ENCODE peak calls at places on chromosomes 12 and 14, in ten cellular contexts. T is glutamatergic neuron; O is stimulated activated CD8-positive, alpha-beta memory T cell treated with anti-CD3 and anti-CD28 coated beads, Interleukin-7, amount 100 ng/mL, for 1 hour; I is CMK; Y is NCI-H345; W is Caki2; F is choroid plexus epithelial cell; H is mammary epithelial cell; V is nucleus accumbens; A is DMS 273 treated with DMSO at 0.1 percent for 48 hours. N is an unnamed sample.

GRCh38 chr12:107404981-107405380 is 280.6 kb upstream of the PWP1 start:
- DNase-seq in W (no peak), O (no peak), Y (no peak), V (no peak), F (peak), H (peak), A (peak), T (no peak), I (no peak), N (peak)

GRCh38 chr12:100199023-100199346 is 1.6 kb upstream of the ACTR6 start:
- DNase-seq in Y (no peak), W (no peak), V (no peak), O (no peak), T (no peak), H (no peak), F (no peak), A (no peak), I (no peak), N (no peak)

GRCh38 chr12:114689075-114689994 is 5.4 kb upstream of the TBX3 start:
- DNase-seq in T (no peak), W (no peak), V (no peak), Y (no peak), I (no peak), F (no peak), O (no peak), H (no peak), A (no peak), N (no peak)

GRCh38 chr14:56119221-56119967 is 1.2 kb downstream of the PELI2 start:
- DNase-seq in Y (peak), O (no peak), I (no peak), T (peak), A (peak), V (no peak), H (no peak), F (peak), W (peak), N (peak)

GRCh38 chr12:77947746-77948145 is 117.1 kb downstream of the NAV3 start:
- DNase-seq in W (no peak), Y (no peak), I (no peak), T (no peak), V (no peak), H (no peak), A (no peak), O (no peak), F (peak), N (peak)

GRCh38 chr14:55802986-55803431 is 223.0 kb downstream of the KTN1 start:
- DNase-seq in V (no peak), O (no peak), Y (no peak), A (no peak), F (peak), H (peak), W (peak), I (no peak), T (no peak), N (peak)

GRCh38 chr12:94553130-94553519 is 93.5 kb upstream of the CEP83 start:
- DNase-seq in H (peak), W (peak), A (no peak), Y (no peak), V (no peak), T (no peak), I (no peak), O (no peak), F (peak), N (peak)

GRCh38 chr14:24310387-24310665 is 386 bp downstream of the LTB4R2 start:
- DNase-seq in T (no peak), H (no peak), W (no peak), O (no peak), A (no peak), I (no peak), Y (no peak), V (no peak), F (no peak), N (no peak)

GRCh38 chr12:13941258-13942249 is 39.8 kb downstream of the GRIN2B start:
- DNase-seq in O (no peak), V (no peak), W (peak), F (peak), A (no peak), T (peak), I (no peak), H (peak), Y (peak), N (peak)

GRCh38 chr12:30202521-30203259 is 418.9 kb upstream of the TMTC1 start:
- DNase-seq in T (no peak), I (no peak), O (no peak), H (no peak), F (no peak), V (no peak), A (no peak), Y (no peak), W (no peak), N (no peak)

GRCh38 chr12:20212658-20213387 is 155.5 kb upstream of the PDE3A start:
- DNase-seq in T (peak), O (no peak), I (no peak), H (peak), Y (peak), A (peak), W (peak), V (peak), F (peak), N (peak)

GRCh38 chr12:99600388-99600787 is 47.2 kb upstream of the GARIN6 start:
- DNase-seq in I (no peak), A (no peak), T (no peak), Y (peak), O (no peak), V (no peak), F (no peak), H (no peak), W (peak), N (peak)

GRCh38 chr14:71591929-71592328 is 340.3 kb upstream of the RGS6 start:
- DNase-seq in W (no peak), T (no peak), F (peak), A (no peak), V (no peak), H (peak), O (no peak), I (no peak), Y (no peak), N (peak)

GRCh38 chr14:70780396-70781075 is 28.8 kb downstream of the MAP3K9 start:
- DNase-seq in V (no peak), O (no peak), W (no peak), A (no peak), Y (peak), T (no peak), I (no peak), F (no peak), H (no peak), N (no peak)

GRCh38 chr12:46959484-46959883 is 119.9 kb upstream of the PCED1B start:
- DNase-seq in A (no peak), H (peak), W (peak), O (no peak), I (no peak), T (no peak), Y (no peak), V (no peak), F (peak), N (peak)

GRCh38 chr12:131928080-131928764 is 854 bp upstream of the PUS1 start:
- DNase-seq in W (no peak), H (no peak), Y (no peak), T (no peak), O (no peak), I (no peak), F (peak), V (no peak), A (no peak), N (no peak)

GRCh38 chr14:64654072-64654899 is 49.9 kb upstream of the PLEKHG3 start:
- DNase-seq in O (no peak), V (no peak), W (peak), T (no peak), H (peak), F (peak), A (no peak), Y (no peak), I (no peak), N (peak)

GRCh38 chr12:56296207-56296785 is 3.8 kb downstream of the CS start:
- DNase-seq in A (no peak), I (no peak), Y (no peak), H (no peak), V (no peak), F (no peak), T (no peak), W (no peak), O (no peak), N (no peak)

GRCh38 chr12:95622879-95623278 is 71.6 kb upstream of the USP44 start:
- DNase-seq in I (no peak), O (no peak), F (no peak), A (no peak), W (no peak), T (no peak), V (no peak), Y (no peak), H (peak), N (peak)

N was measured in renal cortical epithelial cell.